ENCODE peak calls at places on chromosomes 13 and 19, in seven cellular contexts. J is esophagus squamous epithelium; C is upper lobe of right lung; Y is fibroblast of lung; P is CD8-positive, alpha-beta memory T cell; B is aorta; G is IMR-90. Q is an unnamed sample. For H3K9me3, the result is how much of the 10 kb centered on the place peaks cover.

GRCh38 chr13:109917422-109917821 is 131.0 kb upstream of the IRS2 start:
- DNase-seq in J (no peak), C (no peak), Y (no peak), P (no peak), B (no peak), G (no peak), Q (no peak)

GRCh38 chr19:12195501-12195860 is 32.6 kb downstream of the ZNF136 start:
- DNase-seq in J (no peak), C (no peak), Y (peak), P (no peak), B (no peak), G (no peak), Q (no peak)

GRCh38 chr13:75685239-75685697 is 49.1 kb downstream of the LMO7 start:
- DNase-seq in J (no peak), C (no peak), Y (peak), P (no peak), B (no peak), G (peak), Q (no peak)

GRCh38 chr13:57787058-57787791 is 155.7 kb downstream of the PCDH17 start:
- DNase-seq in J (no peak), C (no peak), Y (no peak), P (peak), B (no peak), G (no peak), Q (no peak)

GRCh38 chr13:59747529-59747928 is 416.2 kb downstream of the DIAPH3 start:
- DNase-seq in J (no peak), C (no peak), Y (no peak), P (no peak), B (no peak), G (no peak), Q (no peak)

GRCh38 chr13:97367016-97367415 is 67.0 kb upstream of the RAP2A start:
- DNase-seq in J (no peak), C (no peak), Y (peak), P (no peak), B (no peak), G (peak), Q (no peak)

GRCh38 chr19:13243971-13244370 is 93.8 kb downstream of the IER2 start:
- DNase-seq in J (no peak), C (no peak), Y (no peak), P (no peak), B (no peak), G (no peak), Q (no peak)

GRCh38 chr13:112101360-112101930 is 34.5 kb downstream of the SOX1 start:
- DNase-seq in J (no peak), C (no peak), Y (no peak), P (no peak), B (no peak), G (no peak), Q (no peak)

GRCh38 chr13:52348081-52348480 is 57.9 kb downstream of the THSD1 start:
- DNase-seq in J (no peak), C (no peak), Y (peak), P (no peak), B (no peak), G (peak), Q (no peak)

GRCh38 chr13:26784704-26785639 is 24.4 kb upstream of the GPR12 start:
- DNase-seq in J (no peak), C (no peak), Y (no peak), P (no peak), B (peak), G (no peak), Q (no peak)

GRCh38 chr19:6678690-6679109 is 8.7 kb upstream of the TNFSF14 start:
- DNase-seq in J (no peak), C (no peak), Y (peak), P (no peak), B (no peak), G (no peak), Q (no peak)

GRCh38 chr19:8305798-8306197 is 2.4 kb downstream of the CD320 start:
- DNase-seq in J (no peak), C (peak), Y (no peak), P (peak), B (peak), G (no peak), Q (no peak)

GRCh38 chr13:73934215-73934623 is 200.0 kb downstream of the KLF12 start:
- DNase-seq in J (no peak), C (no peak), Y (peak), P (no peak), B (no peak), G (peak), Q (no peak)

GRCh38 chr19:23527797-23528196 is 132.5 kb upstream of the ZNF91 start:
- DNase-seq in J (no peak), C (no peak), Y (no peak), P (no peak), B (no peak), G (no peak), Q (no peak)

GRCh38 chr13:33639640-33640080 is 178.3 kb upstream of the RFC3 start:
- DNase-seq in J (no peak), C (no peak), Y (no peak), P (no peak), B (no peak), G (no peak), Q (no peak)

GRCh38 chr19:17553256-17553655 is 2.2 kb upstream of the COLGALT1 start:
- DNase-seq in J (no peak), C (no peak), Y (peak), P (no peak), B (peak), G (peak), Q (no peak)

GRCh38 chr13:59672445-59672844 is 491.3 kb downstream of the DIAPH3 start:
- DNase-seq in J (no peak), C (no peak), Y (no peak), P (no peak), B (no peak), G (no peak), Q (no peak)

GRCh38 chr13:41137951-41138350 is 5.3 kb upstream of the KBTBD6 start:
- DNase-seq in J (no peak), C (no peak), Y (peak), P (no peak), B (no peak), G (peak), Q (no peak)

GRCh38 chr19:55027472-55028337 is 10.4 kb downstream of the GP6 start:
- DNase-seq in J (no peak), C (no peak), Y (no peak), P (no peak), B (no peak), G (no peak), Q (no peak)

GRCh38 chr19:48353682-48354081 is 10.1 kb downstream of the TMEM143 start:
- DNase-seq in J (no peak), C (no peak), Y (peak), P (no peak), B (no peak), G (peak), Q (no peak)

GRCh38 chr13:41973247-41973741 is 12.4 kb upstream of the VWA8 start:
- DNase-seq in J (no peak), C (no peak), Y (no peak), P (no peak), B (no peak), G (no peak), Q (no peak)

GRCh38 chr13:33081666-33082065 is 65.4 kb downstream of the KL start:
- DNase-seq in J (no peak), C (no peak), Y (no peak), P (no peak), B (no peak), G (no peak), Q (no peak)

GRCh38 chr13:19643652-19644051 is 10.2 kb downstream of the MPHOSPH8 start:
- DNase-seq in J (no peak), C (no peak), Y (no peak), P (no peak), B (no peak), G (no peak), Q (no peak)

GRCh38 chr19:53517114-53517741 is 20.7 kb upstream of the ZNF331 start:
- DNase-seq in J (no peak), C (no peak), Y (no peak), P (no peak), B (no peak), G (no peak), Q (no peak)

GRCh38 chr19:44596428-44597130 is 16.8 kb upstream of the IGSF23 start:
- DNase-seq in J (no peak), C (no peak), Y (no peak), P (no peak), B (no peak), G (no peak), Q (no peak)

GRCh38 chr13:108195861-108196260 is 19.5 kb downstream of the LIG4 start:
- DNase-seq in J (no peak), C (no peak), Y (no peak), P (no peak), B (no peak), G (no peak), Q (no peak)

GRCh38 chr13:28754698-28755545 is 36.2 kb upstream of the SLC46A3 start:
- DNase-seq in J (no peak), C (no peak), Y (no peak), P (no peak), B (no peak), G (peak), Q (no peak)

GRCh38 chr13:112738606-112739005 is 48.8 kb downstream of the ATP11A start:
- DNase-seq in J (no peak), C (peak), Y (no peak), P (no peak), B (no peak), G (no peak), Q (no peak)

GRCh38 chr13:52846567-52847321 is 1.7 kb downstream of the PCDH8 start:
- DNase-seq in J (no peak), C (peak), Y (peak), P (no peak), B (peak), G (peak), Q (no peak)

GRCh38 chr13:101049166-101049850 is 367.0 kb downstream of the NALCN start:
- DNase-seq in J (no peak), C (no peak), Y (peak), P (no peak), B (no peak), G (no peak), Q (no peak)

GRCh38 chr19:47111081-47111589 is 2.4 kb downstream of the ZC3H4 start:
- DNase-seq in J (no peak), C (peak), Y (no peak), P (peak), B (no peak), G (no peak), Q (peak)

GRCh38 chr13:33710924-33711323 is 107.0 kb upstream of the RFC3 start:
- DNase-seq in J (no peak), C (no peak), Y (no peak), P (no peak), B (no peak), G (no peak), Q (no peak)

DNA sequence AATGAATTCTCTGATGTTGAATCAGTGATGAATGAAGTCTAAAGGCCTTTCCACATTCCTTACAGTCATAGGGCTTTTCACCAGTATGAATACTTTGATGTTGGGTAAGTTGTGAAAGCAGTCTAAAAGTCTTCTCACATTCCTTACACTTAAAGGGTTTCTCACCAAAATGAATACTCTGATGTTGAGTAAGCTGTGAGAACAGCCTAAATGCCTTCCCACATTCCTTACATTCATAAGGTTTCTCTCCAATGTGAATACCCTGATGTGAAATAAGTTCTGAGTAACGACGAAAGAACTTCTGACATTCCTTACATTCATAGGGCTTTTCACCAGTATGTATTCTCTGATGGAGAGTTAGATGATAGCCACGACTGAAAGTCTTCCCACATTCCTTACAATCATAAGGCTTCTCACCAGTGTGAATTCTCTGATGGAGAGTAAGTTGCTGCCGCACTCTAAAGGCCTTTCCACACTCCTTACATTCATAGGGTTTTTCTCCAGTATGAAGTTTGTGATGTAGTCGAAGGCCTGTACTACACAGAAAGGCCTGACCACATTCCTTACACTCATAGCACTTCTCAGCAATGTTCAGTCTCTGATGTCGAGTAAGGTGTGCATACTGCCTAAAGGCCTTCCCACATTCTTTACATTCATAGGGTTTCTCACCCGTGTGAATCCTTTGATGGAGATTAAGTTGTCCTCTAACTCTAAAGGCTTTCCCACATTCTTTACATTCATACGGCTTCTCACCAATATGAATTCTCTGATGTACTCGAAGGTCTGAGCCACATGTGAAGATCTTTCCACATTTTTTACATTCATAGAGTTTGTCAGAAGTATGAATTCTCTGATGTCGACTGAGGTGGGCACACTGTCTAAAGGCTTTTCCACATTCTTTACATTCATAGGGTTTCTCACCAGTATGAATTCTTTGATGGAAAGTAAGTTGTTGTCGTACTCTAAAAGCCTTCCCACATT is 19.9 kb downstream of the ZFP30 start:
- DNase-seq in J (no peak), C (no peak), Y (peak), P (no peak), B (no peak), G (no peak), Q (no peak)
- H3K9me3 ChIP-seq in J (half or more), C (half or more), Y (under half), P (under half), B (under half), G (half or more), Q (under half)

GRCh38 chr19:31841755-31842154 is 492.5 kb upstream of the TSHZ3 start:
- DNase-seq in J (no peak), C (no peak), Y (no peak), P (no peak), B (no peak), G (no peak), Q (no peak)
- H3K9me3 ChIP-seq in J (under half), C (under half), Y (under half), P (under half), B (under half), G (under half), Q (under half)

GRCh38 chr19:658916-659839 is 3.8 kb downstream of the RNF126 start:
- DNase-seq in J (no peak), C (no peak), Y (peak), P (peak), B (no peak), G (no peak), Q (peak)

GRCh38 chr19:657611-658010 is 5.4 kb downstream of the RNF126 start:
- DNase-seq in J (no peak), C (no peak), Y (no peak), P (no peak), B (no peak), G (no peak), Q (no peak)

GRCh38 chr19:658059-658839 is 4.8 kb downstream of the RNF126 start:
- DNase-seq in J (no peak), C (no peak), Y (no peak), P (no peak), B (no peak), G (no peak), Q (no peak)

GRCh38 chr19:655691-656090 is 7.3 kb downstream of the RNF126 start:
- DNase-seq in J (no peak), C (no peak), Y (no peak), P (no peak), B (no peak), G (no peak), Q (no peak)

GRCh38 chr19:656751-657559 is 6.1 kb downstream of the RNF126 start:
- DNase-seq in J (no peak), C (no peak), Y (no peak), P (no peak), B (no peak), G (no peak), Q (no peak)
- H3K9me3 ChIP-seq in J (under half), C (under half), Y (under half), P (under half), B (under half), G (under half), Q (under half)

GRCh38 chr19:52335768-52336116 is 301 bp upstream of the ZNF610 start:
- DNase-seq in J (no peak), C (no peak), Y (no peak), P (no peak), B (no peak), G (no peak), Q (no peak)

GRCh38 chr19:52336117-52336811 is at the start of gene ZNF610:
- DNase-seq in J (peak), C (peak), Y (peak), P (peak), B (peak), G (peak), Q (peak)

GRCh38 chr19:52336976-52337375 is 933 bp downstream of the ZNF610 start:
- DNase-seq in J (no peak), C (no peak), Y (peak), P (no peak), B (no peak), G (peak), Q (no peak)

DNA sequence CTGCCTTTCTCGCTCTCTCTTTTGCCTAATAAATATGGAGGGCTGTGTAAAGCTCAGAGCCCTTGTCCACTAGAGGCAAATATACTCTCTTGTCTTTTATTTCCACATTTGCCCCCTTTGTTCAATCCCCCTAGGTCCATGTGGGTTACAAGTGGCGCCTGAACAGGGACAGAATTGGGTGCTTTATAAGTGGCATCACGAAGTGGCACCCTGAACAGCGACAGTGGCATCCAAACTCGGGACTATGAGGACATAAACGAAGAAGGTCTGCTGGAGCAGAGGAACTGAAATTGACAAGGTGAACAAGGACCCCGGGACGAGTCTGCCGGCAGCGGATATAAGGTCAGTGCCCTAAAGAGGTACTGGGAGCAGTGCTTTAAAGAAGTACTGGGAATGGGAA is 4.3 kb upstream of the ZNF610 start:
- DNase-seq in J (no peak), C (no peak), Y (peak), P (no peak), B (no peak), G (no peak), Q (no peak)
- H3K9me3 ChIP-seq in J (half or more), C (half or more), Y (under half), P (under half), B (under half), G (under half), Q (under half)